ENCODE peak calls at places on chromosomes 4 and X, in six cellular contexts. D is body of pancreas, C is esophagus squamous epithelium, B is HepG2, E is stomach, F is IMR-90. G is an unnamed sample.

GRCh38 chr4:153645183-153645582 is 38.9 kb upstream of the TLR2 start:
- DNase-seq in B (no peak), C (no peak), F (no peak), E (no peak), D (no peak), G (no peak)

GRCh38 chr4:40193018-40193571 is 3.7 kb upstream of the RHOH start:
- DNase-seq in D (no peak), F (no peak), B (peak; percentile 7), E (no peak), C (no peak), G (no peak)

GRCh38 chr4:40475609-40476008 is 140.5 kb downstream of the CHRNA9 start:
- DNase-seq in F (no peak), E (no peak), C (no peak), B (peak; percentile 9), D (no peak), G (no peak)

GRCh38 chrX:41931591-41931990 is 8.2 kb upstream of the CASK start:
- DNase-seq in B (no peak), C (no peak), D (no peak), F (no peak), E (no peak), G (no peak)

GRCh38 chr4:96652158-96652557 is 812.3 kb downstream of the PDHA2 start:
- DNase-seq in C (no peak), F (no peak), D (no peak), E (no peak), B (no peak), G (no peak)

GRCh38 chr4:186102931-186103330 is 1.6 kb upstream of the FAM149A start:
- DNase-seq in C (no peak), E (no peak), B (no peak), F (no peak), D (no peak), G (no peak)

GRCh38 chr4:86551387-86551786 is 42.7 kb upstream of the PTPN13 start:
- DNase-seq in D (no peak), F (no peak), E (no peak), C (no peak), B (no peak), G (no peak)

GRCh38 chr4:1405636-1406415 is 416 bp downstream of the NKX1-1 start:
- DNase-seq in C (no peak), D (no peak), F (no peak), E (peak; percentile 10), B (no peak), G (peak; percentile 12)

GRCh38 chrX:43552166-43552565 is 103.9 kb upstream of the MAOA start:
- DNase-seq in E (no peak), D (no peak), B (peak; percentile 25), F (no peak), C (no peak), G (no peak)

GRCh38 chrX:78375894-78376293 is 48.5 kb upstream of the CYSLTR1 start:
- DNase-seq in E (no peak), F (no peak), C (no peak), D (no peak), B (no peak), G (no peak)

GRCh38 chrX:31222946-31223345 is 151.1 kb upstream of the FTHL17 start:
- DNase-seq in B (no peak), F (no peak), C (no peak), E (no peak), D (no peak), G (no peak)

GRCh38 chrX:5730561-5730960 is 498.1 kb downstream of the NLGN4X start:
- DNase-seq in C (no peak), E (no peak), B (no peak), F (no peak), D (no peak), G (no peak)

GRCh38 chr4:184028571-184028996 is 123.5 kb downstream of the STOX2 start:
- DNase-seq in E (no peak), B (no peak), D (no peak), C (no peak), F (no peak), G (no peak)

GRCh38 chr4:112085156-112086035 is 59.9 kb upstream of the FAM241A start:
- DNase-seq in C (no peak), E (no peak), D (no peak), F (peak; percentile 6), B (no peak), G (no peak)

GRCh38 chr4:26204249-26204825 is 116.5 kb upstream of the RBPJ start:
- DNase-seq in D (peak; percentile 15), F (no peak), B (no peak), E (no peak), C (no peak), G (no peak)

GRCh38 chrX:2863646-2864045 is 34.9 kb downstream of the GYG2 start:
- DNase-seq in D (no peak), C (no peak), E (no peak), F (peak; percentile 39), B (no peak), G (no peak)

DNA sequence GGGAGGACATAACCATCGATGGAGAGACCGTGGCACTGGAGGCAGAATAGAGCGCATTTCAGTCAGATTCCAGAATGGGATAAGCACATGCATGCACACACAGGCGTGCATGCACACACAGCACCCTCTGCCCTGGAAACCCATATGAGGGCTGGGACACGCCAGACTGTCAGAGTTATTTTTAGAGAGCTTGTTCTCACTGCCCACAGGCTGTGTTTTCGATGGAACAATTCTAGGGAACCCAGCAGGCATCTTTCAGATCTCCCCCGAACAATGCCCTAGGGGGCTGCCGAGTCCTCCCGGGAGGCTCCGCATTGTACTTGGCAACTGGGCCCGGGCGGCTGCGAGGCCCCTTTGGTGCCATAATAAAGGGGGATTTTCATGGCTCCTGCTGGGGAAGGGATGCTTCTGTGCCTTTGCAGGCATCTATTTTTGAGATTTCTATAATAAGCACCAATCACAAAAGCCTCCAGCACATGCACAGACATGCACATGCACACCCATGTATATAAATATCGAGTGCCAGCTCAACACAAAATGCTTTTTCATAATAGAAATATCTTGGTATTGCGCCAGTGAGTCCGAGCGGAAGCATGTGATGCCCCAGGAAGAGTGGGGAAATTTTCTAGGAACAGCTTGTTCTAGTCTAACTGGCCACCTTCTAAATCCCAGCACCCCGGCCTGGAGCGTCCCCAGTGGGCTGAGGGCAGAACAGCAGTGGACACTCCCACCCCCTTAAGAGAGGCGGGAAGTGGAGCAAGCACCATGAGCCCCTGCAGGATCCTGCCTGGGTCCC is 88.6 kb downstream of the PHKA2 start:
- DNase-seq in B (no peak), D (no peak), E (no peak), F (peak; percentile 37), C (no peak), G (peak; percentile 41)
- TF ChIP-seq CTCF in B (no peak), D (no peak), E (no peak), F (peak; percentile 33), C (peak; percentile 48), G (peak; percentile 42)

DNA sequence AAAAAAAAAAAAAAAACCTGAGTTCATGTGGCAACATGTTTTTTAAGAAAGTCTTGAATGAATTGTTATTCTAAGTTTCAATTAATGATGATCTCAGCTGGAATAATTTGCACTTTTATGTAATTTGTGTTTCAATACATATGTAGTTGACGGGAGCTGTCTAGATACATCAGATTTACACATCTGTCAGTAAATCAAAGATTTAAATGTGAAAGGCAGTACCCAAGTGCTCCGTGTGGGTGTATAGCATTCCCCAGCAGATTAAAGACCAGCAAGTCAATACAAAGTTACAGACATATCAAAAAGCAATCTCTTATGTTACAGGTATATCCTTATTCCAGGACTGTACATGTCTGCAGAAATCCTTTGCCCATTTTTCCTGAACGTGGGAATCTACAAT is 35.2 kb downstream of the SYNPO2 start:
- DNase-seq in D (no peak), C (no peak), E (no peak), F (no peak), B (no peak), G (no peak)
- H3K27ac ChIP-seq in D (no peak overlapping the region), C (peak overlapping the region; percentile 15), E (peak overlapping the region; percentile 41), F (no peak overlapping the region), B (no peak overlapping the region), G (no peak overlapping the region)

GRCh38 chrX:136255543-136255942 is 4.3 kb upstream of the MAP7D3 start:
- DNase-seq in C (no peak), B (no peak), D (no peak), E (no peak), F (no peak), G (peak; percentile 22)

GRCh38 chrX:136246201-136246600 is 5.0 kb downstream of the MAP7D3 start:
- DNase-seq in C (no peak), F (no peak), E (no peak), B (no peak), D (no peak), G (no peak)

GRCh38 chrX:136250191-136251041 is 784 bp downstream of the MAP7D3 start:
- DNase-seq in D (no peak), F (no peak), B (no peak), C (no peak), E (no peak), G (peak; percentile 23)

GRCh38 chrX:136251042-136251991 is at the start of gene MAP7D3:
- DNase-seq in C (no peak), F (peak; percentile 33), B (no peak), D (peak; percentile 59), E (peak; percentile 60), G (peak; percentile 70)
- TF ChIP-seq POLR2A in C (peak; percentile 52), F (peak; percentile 40), B (no peak), D (no peak), E (no peak), G (no peak)

DNA sequence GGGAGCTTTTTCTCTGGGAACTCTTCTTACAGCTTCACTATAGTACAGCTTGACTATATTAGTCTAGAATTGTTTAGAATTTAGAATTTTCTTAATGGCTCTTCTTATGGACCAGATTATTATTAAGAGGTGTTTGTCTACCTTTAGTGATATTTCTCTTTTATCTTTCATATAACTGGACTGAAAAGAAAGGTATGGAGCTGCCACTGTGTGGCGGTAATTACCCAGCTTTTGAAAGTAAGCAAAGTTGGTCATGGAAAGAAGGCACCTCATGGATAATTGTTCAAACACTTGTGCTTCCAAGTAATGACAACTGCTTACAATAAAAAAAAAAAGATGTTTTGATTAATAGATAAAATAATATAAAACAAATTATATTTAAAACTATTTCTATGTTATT is 1112.5 kb downstream of the TECRL start:
- DNase-seq in F (no peak), C (no peak), D (no peak), B (peak; percentile 4), E (no peak), G (no peak)
- TF ChIP-seq CTCF in F (no peak), C (no peak), D (no peak), B (no peak), E (no peak), G (no peak)

GRCh38 chr4:6280365-6280996 is 10.8 kb downstream of the WFS1 start:
- DNase-seq in C (no peak), F (no peak), B (no peak), D (no peak), E (no peak), G (no peak)

GRCh38 chr4:6281436-6282144 is 11.9 kb downstream of the WFS1 start:
- DNase-seq in E (no peak), C (no peak), D (no peak), F (no peak), B (no peak), G (peak; percentile 82)

GRCh38 chr4:6278801-6279197 is 9.1 kb downstream of the WFS1 start:
- DNase-seq in E (no peak), C (no peak), D (no peak), B (peak; percentile 73), F (peak; percentile 65), G (peak; percentile 87)

GRCh38 chr4:6277935-6278800 is 8.5 kb downstream of the WFS1 start:
- DNase-seq in D (no peak), C (no peak), F (peak; percentile 6), B (no peak), E (no peak), G (no peak)

GRCh38 chr4:6279582-6280289 is 10.1 kb downstream of the WFS1 start:
- DNase-seq in D (no peak), B (no peak), C (no peak), F (no peak), E (no peak), G (no peak)
- H3K27ac ChIP-seq in D (no peak overlapping the region), B (peak overlapping the region; percentile 92), C (peak overlapping the region; percentile 84), F (no peak overlapping the region), E (peak overlapping the region; percentile 97), G (peak overlapping the region; percentile 85)